ENCODE peak calls at places on chromosomes 7 and 10, in four cellular contexts. W, E, Y and G are unnamed samples.

GRCh38 chr10:126634915-126635314 is 35.6 kb downstream of the C10orf90 start:
- DNase-seq in W (no peak), E (no peak), Y (no peak), G (no peak)

GRCh38 chr7:46015107-46015868 is 94.2 kb upstream of the IGFBP3 start:
- DNase-seq in W (no peak), E (peak), Y (peak), G (no peak)

GRCh38 chr10:28532223-28532508 is 752 bp upstream of the WAC start:
- DNase-seq in W (no peak), E (no peak), Y (peak), G (no peak)

GRCh38 chr7:117212969-117213877 is 109.6 kb downstream of the WNT2 start:
- DNase-seq in W (peak), E (peak), Y (peak), G (peak)

GRCh38 chr10:22252286-22252800 is 34.5 kb upstream of the EBLN1 start:
- DNase-seq in W (no peak), E (no peak), Y (no peak), G (no peak)

GRCh38 chr7:132488634-132489302 is 87.5 kb downstream of the PLXNA4 start:
- DNase-seq in W (no peak), E (no peak), Y (no peak), G (no peak)

GRCh38 chr7:145082366-145083240 is 246.8 kb upstream of the TPK1 start:
- DNase-seq in W (no peak), E (no peak), Y (no peak), G (no peak)

GRCh38 chr10:111107023-111107422 is 30.2 kb downstream of the ADRA2A start:
- DNase-seq in W (no peak), E (no peak), Y (no peak), G (peak)

GRCh38 chr10:106513328-106513727 is 651.2 kb downstream of the SORCS1 start:
- DNase-seq in W (no peak), E (no peak), Y (peak), G (no peak)

GRCh38 chr10:90306187-90306586 is 551.7 kb downstream of the HTR7 start:
- DNase-seq in W (peak), E (no peak), Y (no peak), G (no peak)

GRCh38 chr10:102268333-102268999 is 23.1 kb downstream of the GBF1 start:
- DNase-seq in W (no peak), E (no peak), Y (no peak), G (no peak)

GRCh38 chr7:31991846-31992245 is 78.4 kb downstream of the PDE1C start:
- DNase-seq in W (no peak), E (no peak), Y (no peak), G (no peak)

GRCh38 chr7:22814261-22815208 is 8.1 kb downstream of the TOMM7 start:
- DNase-seq in W (peak), E (no peak), Y (peak), G (no peak)

GRCh38 chr10:126929391-126929790 is 24.2 kb downstream of the DOCK1 start:
- DNase-seq in W (no peak), E (no peak), Y (peak), G (no peak)

GRCh38 chr7:158958618-158959017 is 102.3 kb downstream of the DYNC2I1 start:
- DNase-seq in W (no peak), E (no peak), Y (no peak), G (no peak)

GRCh38 chr10:77594171-77594783 is 43.3 kb downstream of the KCNMA1 start:
- DNase-seq in W (no peak), E (no peak), Y (no peak), G (no peak)

GRCh38 chr10:77591238-77591880 is 46.2 kb downstream of the KCNMA1 start:
- DNase-seq in W (no peak), E (no peak), Y (no peak), G (no peak)

GRCh38 chr10:77590344-77591237 is 47.0 kb downstream of the KCNMA1 start:
- DNase-seq in W (no peak), E (no peak), Y (no peak), G (no peak)

GRCh38 chr10:77592510-77592909 is 45.1 kb downstream of the KCNMA1 start:
- DNase-seq in W (no peak), E (no peak), Y (no peak), G (no peak)

GRCh38 chr10:77592946-77593636 is 44.5 kb downstream of the KCNMA1 start:
- DNase-seq in W (peak), E (no peak), Y (no peak), G (no peak)
- TF ChIP-seq PHF8 in W (no peak), E (no peak), Y (no peak), G (no peak)

GRCh38 chr10:113024930-113025329 is 74.9 kb downstream of the TCF7L2 start:
- DNase-seq in W (no peak), E (no peak), Y (no peak), G (no peak)

GRCh38 chr10:113027230-113027573 is 77.2 kb downstream of the TCF7L2 start:
- DNase-seq in W (no peak), E (no peak), Y (no peak), G (no peak)

GRCh38 chr10:113025487-113025886 is 75.4 kb downstream of the TCF7L2 start:
- DNase-seq in W (no peak), E (no peak), Y (no peak), G (no peak)

GRCh38 chr10:113027574-113028392 is 77.7 kb downstream of the TCF7L2 start:
- DNase-seq in W (no peak), E (no peak), Y (peak), G (no peak)

DNA sequence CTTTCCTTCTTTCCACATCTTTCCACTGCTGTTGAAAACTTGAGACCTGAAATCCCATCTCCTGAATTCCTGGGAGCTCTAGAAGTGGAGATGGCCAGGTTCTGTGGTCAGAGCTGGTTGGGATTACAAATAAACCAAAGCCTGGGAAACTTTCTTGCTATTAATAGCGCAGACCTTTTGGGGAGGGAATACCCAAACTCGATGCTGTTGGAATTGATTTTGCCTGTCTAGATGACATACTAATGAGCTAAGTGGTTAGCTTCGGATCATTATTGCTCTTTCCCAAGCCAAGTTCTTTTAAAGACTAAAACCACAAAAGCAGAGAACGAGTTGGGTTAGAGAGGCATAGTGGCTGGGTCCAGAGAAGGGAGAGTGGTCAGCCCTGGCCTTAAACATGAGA is 76.6 kb downstream of the TCF7L2 start:
- DNase-seq in W (no peak), E (no peak), Y (no peak), G (no peak)
- TF ChIP-seq PHF8 in W (no peak), E (no peak), Y (no peak), G (no peak)

DNA sequence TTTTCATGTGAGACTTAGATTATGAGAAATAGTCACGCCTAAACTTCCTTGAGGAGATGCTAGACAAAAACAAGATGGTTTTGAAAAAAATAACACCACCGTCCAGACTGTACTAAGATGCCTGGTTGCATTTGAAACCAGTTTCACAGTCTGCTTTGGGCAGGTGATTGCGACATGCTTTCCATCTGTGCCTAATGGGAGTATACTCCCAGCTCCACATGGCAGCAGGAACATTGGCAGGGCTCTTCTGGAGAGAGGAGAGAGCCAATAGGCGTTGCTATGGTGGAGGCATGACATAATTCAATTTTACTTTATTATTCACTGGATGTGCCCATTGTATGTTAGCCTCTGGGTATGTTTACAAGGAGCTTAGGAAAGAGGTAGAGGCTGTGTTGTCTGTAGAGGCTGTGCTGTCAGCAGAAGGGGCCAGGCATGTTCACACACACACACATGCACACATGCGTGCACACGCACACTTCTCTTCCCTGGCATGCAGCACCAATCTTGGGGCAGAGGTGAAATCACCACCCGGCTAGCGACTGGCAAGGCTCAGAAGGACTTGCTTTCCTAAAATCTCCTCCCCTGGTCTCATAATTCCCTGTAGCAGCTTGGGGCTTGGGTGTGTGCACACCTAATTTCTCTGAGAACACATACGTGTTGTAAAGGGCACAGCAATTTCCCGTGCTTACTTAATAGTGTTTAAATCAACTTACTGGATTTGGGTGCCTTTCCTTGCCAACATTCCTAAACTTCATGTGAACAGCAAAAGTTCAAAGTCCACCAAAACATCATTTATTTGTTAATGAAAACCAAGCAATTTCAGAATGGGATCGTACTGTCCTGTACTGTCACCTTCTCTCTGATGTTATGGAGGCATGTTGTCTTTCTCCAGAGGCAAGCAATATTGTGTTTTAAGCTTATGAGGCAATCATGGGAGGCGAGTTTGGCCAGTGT is 162.1 kb downstream of the TCF7L2 start:
- DNase-seq in W (no peak), E (no peak), Y (peak), G (no peak)
- TF ChIP-seq PHF8 in W (no peak), E (no peak), Y (no peak), G (no peak)

GRCh38 chr10:113865896-113866295 is 11.4 kb downstream of the NHLRC2 start:
- DNase-seq in W (no peak), E (no peak), Y (no peak), G (no peak)
- TF ChIP-seq PHF8 in W (no peak), E (no peak), Y (no peak), G (no peak)

DNA sequence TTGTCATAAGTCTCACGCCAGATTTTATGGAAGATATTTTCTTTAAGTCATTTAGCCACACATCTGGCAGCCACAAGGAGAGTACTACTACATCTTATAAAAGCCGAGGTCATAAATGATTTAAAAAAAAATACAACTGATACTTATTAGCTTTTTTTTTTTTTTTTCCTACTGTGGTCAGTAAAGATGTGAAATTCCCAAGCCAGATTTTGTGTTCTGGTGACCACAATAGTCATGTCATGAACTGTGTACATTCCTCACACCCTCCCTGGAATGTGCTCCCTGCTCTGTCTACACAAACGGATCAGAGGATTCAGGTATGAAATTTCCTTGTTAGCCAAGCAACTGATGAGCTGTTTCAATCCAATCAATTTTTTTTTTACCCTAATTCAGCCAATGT is 54.7 kb downstream of the CHRM2 start:
- DNase-seq in W (no peak), E (no peak), Y (no peak), G (no peak)
- TF ChIP-seq PHF8 in W (no peak), E (no peak), Y (no peak), G (no peak)

GRCh38 chr7:74300951-74301350 is 11.7 kb downstream of the CLIP2 start:
- DNase-seq in W (no peak), E (no peak), Y (no peak), G (no peak)

GRCh38 chr7:74294191-74294998 is 5.2 kb downstream of the CLIP2 start:
- DNase-seq in W (no peak), E (no peak), Y (peak), G (no peak)

GRCh38 chr7:74299401-74299800 is 10.2 kb downstream of the CLIP2 start:
- DNase-seq in W (no peak), E (no peak), Y (no peak), G (no peak)

GRCh38 chr7:74293577-74293908 is 4.3 kb downstream of the CLIP2 start:
- DNase-seq in W (no peak), E (no peak), Y (peak), G (no peak)

DNA sequence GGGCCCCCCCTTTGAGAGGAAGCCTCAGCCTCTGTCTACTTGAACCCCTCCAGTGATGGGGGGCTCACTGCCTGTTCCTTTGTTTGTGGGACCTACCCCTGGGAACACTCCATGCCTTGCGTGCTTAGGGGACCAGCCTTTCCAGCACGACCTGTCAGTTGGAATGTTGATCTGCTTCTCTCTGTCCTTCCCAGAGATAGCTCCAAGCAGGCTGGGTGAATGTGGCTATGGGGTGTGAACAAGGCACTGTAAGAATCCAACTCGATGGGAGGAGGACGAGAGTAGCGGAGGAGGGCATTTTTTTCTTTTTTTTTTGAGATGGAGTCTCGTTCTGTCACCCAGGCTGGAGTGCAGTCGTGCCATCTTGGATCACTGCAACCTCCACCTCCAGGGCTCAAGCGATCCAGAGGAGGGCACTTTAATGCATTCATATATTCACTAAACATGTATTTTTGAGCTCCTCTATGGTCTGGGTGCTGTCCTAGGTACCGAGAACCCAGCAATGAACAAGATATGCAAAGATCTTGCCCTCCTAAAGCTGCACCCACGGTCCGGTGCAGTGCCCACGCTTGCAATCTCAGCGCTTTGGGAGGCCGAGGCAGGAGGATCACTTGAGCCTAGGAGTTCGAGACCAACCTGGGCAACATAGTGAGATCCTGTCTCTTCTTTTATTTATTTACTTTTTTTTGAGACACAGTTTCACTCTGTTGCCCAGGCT is 8.5 kb downstream of the CLIP2 start:
- DNase-seq in W (no peak), E (no peak), Y (no peak), G (no peak)
- TF ChIP-seq PHF8 in W (no peak), E (no peak), Y (no peak), G (no peak)